ENCODE peak calls at places on chromosomes 16 and 17, in six cellular contexts. L, Z, M, P, N and T are unnamed samples.
A peak's percentile ranks its signal among the peaks of the same experiment; 100 is the strongest.

GRCh38 chr17:63998050-63998720 is at the start of gene PRR29:
- DNase-seq in M (no peak), L (peak; percentile 66), N (peak; percentile 72), Z (no peak), P (peak; percentile 71), T (peak; percentile 44)

GRCh38 chr16:80503144-80503543 is 37.6 kb upstream of the DYNLRB2 start:
- DNase-seq in L (no peak), N (no peak), Z (no peak), M (no peak), P (no peak), T (no peak)

GRCh38 chr16:2526135-2526534 is 5.1 kb downstream of the CEMP1 start:
- DNase-seq in P (no peak), Z (no peak), M (no peak), N (no peak), L (no peak), T (no peak)

GRCh38 chr17:65515959-65516948 is 45.2 kb downstream of the AXIN2 start:
- DNase-seq in N (no peak), P (no peak), M (no peak), L (no peak), Z (no peak), T (no peak)

GRCh38 chr16:50152807-50153647 is at the start of gene TENT4B:
- DNase-seq in P (peak; percentile 94), N (peak; percentile 90), M (no peak), L (peak; percentile 84), Z (peak; percentile 38), T (peak; percentile 69)

GRCh38 chr16:522320-523096 is 5.0 kb upstream of the CAPN15 start:
- DNase-seq in P (peak; percentile 55), L (no peak), M (no peak), N (no peak), Z (no peak), T (no peak)

GRCh38 chr16:9536905-9537304 is 445.5 kb downstream of the HAPSTR1 start:
- DNase-seq in L (no peak), M (no peak), P (no peak), N (no peak), Z (no peak), T (no peak)

GRCh38 chr17:61689610-61690180 is 98.7 kb upstream of the NACA2 start:
- DNase-seq in M (no peak), Z (no peak), L (no peak), N (no peak), P (no peak), T (no peak)

GRCh38 chr17:74354123-74354522 is 7.5 kb downstream of the BTBD17 start:
- DNase-seq in Z (no peak), M (no peak), L (peak; percentile 41), P (peak; percentile 70), N (no peak), T (peak; percentile 30)

GRCh38 chr16:66026211-66026610 is 340.3 kb upstream of the CDH5 start:
- DNase-seq in L (no peak), N (no peak), P (no peak), M (peak; percentile 33), Z (no peak), T (peak; percentile 15)

GRCh38 chr16:68972720-68973119 is 129.4 kb downstream of the TANGO6 start:
- DNase-seq in P (peak; percentile 53), Z (no peak), L (no peak), N (no peak), M (peak; percentile 83), T (peak; percentile 82)

GRCh38 chr16:49876716-49877129 is 20.8 kb upstream of the ZNF423 start:
- DNase-seq in M (no peak), Z (no peak), P (peak; percentile 80), N (peak; percentile 71), L (no peak), T (no peak)

GRCh38 chr16:67673712-67674580 is 7.3 kb downstream of the C16orf86 start:
- DNase-seq in P (peak; percentile 71), N (peak; percentile 84), L (no peak), M (no peak), Z (no peak), T (no peak)

GRCh38 chr16:88548131-88548874 is 21.9 kb upstream of the ZC3H18 start:
- DNase-seq in L (no peak), P (no peak), Z (no peak), N (no peak), M (no peak), T (no peak)

GRCh38 chr17:64149196-64149595 is 19.3 kb upstream of the ERN1 start:
- DNase-seq in P (no peak), N (no peak), L (no peak), M (no peak), Z (no peak), T (no peak)

GRCh38 chr16:19831678-19832077 is 53.0 kb downstream of the GPRC5B start:
- DNase-seq in Z (no peak), M (no peak), L (no peak), P (no peak), N (no peak), T (no peak)

GRCh38 chr17:74239169-74239568 is 25.8 kb downstream of the TTYH2 start:
- DNase-seq in N (no peak), L (no peak), M (no peak), P (no peak), Z (no peak), T (no peak)

GRCh38 chr17:68398731-68399637 is 58.3 kb downstream of the WIPI1 start:
- DNase-seq in M (no peak), N (peak; percentile 38), L (no peak), P (no peak), Z (no peak), T (peak; percentile 47)

GRCh38 chr17:40604327-40605080 is 39.2 kb upstream of the CCR7 start:
- DNase-seq in M (no peak), L (no peak), N (no peak), P (no peak), Z (no peak), T (no peak)

GRCh38 chr16:72112452-72112792 is 18.8 kb downstream of the DHX38 start:
- DNase-seq in N (no peak), M (no peak), Z (no peak), L (no peak), P (no peak), T (no peak)